ENCODE peak calls at places on chromosomes 4 and X, in ten cellular contexts. One of them, this sample, is unnamed.

GRCh38 chr4:822361-823092 is 3.4 kb downstream of the CPLX1 start:
- DNase-seq in IMR-90: no peak
- DNase-seq in heart right ventricle: no peak
- DNase-seq in A673: no peak
- DNase-seq in H9: no peak
- DNase-seq in HepG2: no peak
- DNase-seq in DND-41: no peak
- DNase-seq in CD8-positive, alpha-beta T cell: no peak
- DNase-seq in K562: no peak
- DNase-seq in ovary: no peak
- DNase-seq in this sample: no peak

GRCh38 chr4:86855572-86855971 is 6.4 kb upstream of the SLC10A6 start:
- DNase-seq in IMR-90: peak; percentile 81
- DNase-seq in heart right ventricle: no peak
- DNase-seq in A673: no peak
- DNase-seq in H9: no peak
- DNase-seq in HepG2: no peak
- DNase-seq in DND-41: no peak
- DNase-seq in CD8-positive, alpha-beta T cell: no peak
- DNase-seq in K562: no peak
- DNase-seq in ovary: no peak
- DNase-seq in this sample: no peak

GRCh38 chr4:54482529-54482961 is 175.2 kb upstream of the KIT start:
- DNase-seq in IMR-90: peak; percentile 21
- DNase-seq in heart right ventricle: no peak
- DNase-seq in A673: no peak
- DNase-seq in H9: no peak
- DNase-seq in HepG2: no peak
- DNase-seq in DND-41: no peak
- DNase-seq in CD8-positive, alpha-beta T cell: no peak
- DNase-seq in K562: peak; percentile 31
- DNase-seq in ovary: no peak
- DNase-seq in this sample: no peak

GRCh38 chrX:150143721-150144440 is 205.6 kb upstream of the EOLA2 start:
- DNase-seq in IMR-90: no peak
- DNase-seq in heart right ventricle: no peak
- DNase-seq in A673: no peak
- DNase-seq in H9: no peak
- DNase-seq in HepG2: no peak
- DNase-seq in DND-41: no peak
- DNase-seq in CD8-positive, alpha-beta T cell: no peak
- DNase-seq in K562: no peak
- DNase-seq in ovary: no peak
- DNase-seq in this sample: no peak

GRCh38 chrX:20399728-20400414 is 133.2 kb upstream of the RPS6KA3 start:
- DNase-seq in IMR-90: no peak
- DNase-seq in heart right ventricle: no peak
- DNase-seq in A673: no peak
- DNase-seq in H9: no peak
- DNase-seq in HepG2: no peak
- DNase-seq in DND-41: no peak
- DNase-seq in CD8-positive, alpha-beta T cell: no peak
- DNase-seq in K562: no peak
- DNase-seq in ovary: no peak
- DNase-seq in this sample: no peak

GRCh38 chr4:39335566-39335965 is 30.6 kb downstream of the RFC1 start:
- DNase-seq in IMR-90: no peak
- DNase-seq in heart right ventricle: no peak
- DNase-seq in A673: no peak
- DNase-seq in H9: no peak
- DNase-seq in HepG2: no peak
- DNase-seq in DND-41: no peak
- DNase-seq in CD8-positive, alpha-beta T cell: no peak
- DNase-seq in K562: no peak
- DNase-seq in ovary: no peak
- DNase-seq in this sample: no peak

GRCh38 chrX:19683817-19684216 is 168.5 kb upstream of the MAP3K15 start:
- DNase-seq in IMR-90: no peak
- DNase-seq in heart right ventricle: no peak
- DNase-seq in A673: no peak
- DNase-seq in H9: no peak
- DNase-seq in HepG2: no peak
- DNase-seq in DND-41: peak; percentile 18
- DNase-seq in CD8-positive, alpha-beta T cell: no peak
- DNase-seq in K562: no peak
- DNase-seq in ovary: no peak
- DNase-seq in this sample: no peak

GRCh38 chr4:173413043-173413442 is 14.1 kb upstream of the SCRG1 start:
- DNase-seq in IMR-90: peak; percentile 57
- DNase-seq in heart right ventricle: no peak
- DNase-seq in A673: peak; percentile 82
- DNase-seq in H9: no peak
- DNase-seq in HepG2: no peak
- DNase-seq in DND-41: no peak
- DNase-seq in CD8-positive, alpha-beta T cell: no peak
- DNase-seq in K562: no peak
- DNase-seq in ovary: no peak
- DNase-seq in this sample: no peak

GRCh38 chr4:186621959-186622553 is 66.7 kb upstream of the MTNR1A start:
- DNase-seq in IMR-90: peak; percentile 95
- DNase-seq in heart right ventricle: no peak
- DNase-seq in A673: no peak
- DNase-seq in H9: no peak
- DNase-seq in HepG2: no peak
- DNase-seq in DND-41: no peak
- DNase-seq in CD8-positive, alpha-beta T cell: no peak
- DNase-seq in K562: no peak
- DNase-seq in ovary: no peak
- DNase-seq in this sample: no peak

GRCh38 chr4:173609158-173609557 is 79.1 kb upstream of the HAND2 start:
- DNase-seq in IMR-90: no peak
- DNase-seq in heart right ventricle: no peak
- DNase-seq in A673: no peak
- DNase-seq in H9: no peak
- DNase-seq in HepG2: no peak
- DNase-seq in DND-41: no peak
- DNase-seq in CD8-positive, alpha-beta T cell: no peak
- DNase-seq in K562: no peak
- DNase-seq in ovary: no peak
- DNase-seq in this sample: no peak

GRCh38 chr4:41061482-41062185 is 152.7 kb downstream of the APBB2 start:
- DNase-seq in IMR-90: peak; percentile 52
- DNase-seq in heart right ventricle: no peak
- DNase-seq in A673: no peak
- DNase-seq in H9: no peak
- DNase-seq in HepG2: no peak
- DNase-seq in DND-41: no peak
- DNase-seq in CD8-positive, alpha-beta T cell: no peak
- DNase-seq in K562: no peak
- DNase-seq in ovary: no peak
- DNase-seq in this sample: no peak

GRCh38 chrX:64176876-64177275 is 28.6 kb downstream of the AMER1 start:
- DNase-seq in IMR-90: no peak
- DNase-seq in heart right ventricle: no peak
- DNase-seq in A673: no peak
- DNase-seq in H9: no peak
- DNase-seq in HepG2: peak; percentile 5
- DNase-seq in DND-41: no peak
- DNase-seq in CD8-positive, alpha-beta T cell: no peak
- DNase-seq in K562: no peak
- DNase-seq in ovary: no peak
- DNase-seq in this sample: no peak

GRCh38 chr4:147525494-147526271 is 44.8 kb downstream of the EDNRA start:
- DNase-seq in IMR-90: no peak
- DNase-seq in heart right ventricle: no peak
- DNase-seq in A673: no peak
- DNase-seq in H9: no peak
- DNase-seq in HepG2: no peak
- DNase-seq in DND-41: no peak
- DNase-seq in CD8-positive, alpha-beta T cell: no peak
- DNase-seq in K562: no peak
- DNase-seq in ovary: no peak
- DNase-seq in this sample: no peak

GRCh38 chr4:165716472-165716871 is 156.6 kb upstream of the TLL1 start:
- DNase-seq in IMR-90: no peak
- DNase-seq in heart right ventricle: peak; percentile 12
- DNase-seq in A673: peak; percentile 86
- DNase-seq in H9: no peak
- DNase-seq in HepG2: no peak
- DNase-seq in DND-41: no peak
- DNase-seq in CD8-positive, alpha-beta T cell: no peak
- DNase-seq in K562: no peak
- DNase-seq in ovary: no peak
- DNase-seq in this sample: no peak

GRCh38 chrX:1516596-1517104 is 20.3 kb downstream of the P2RY8 start:
- DNase-seq in IMR-90: no peak
- DNase-seq in heart right ventricle: no peak
- DNase-seq in A673: no peak
- DNase-seq in H9: no peak
- DNase-seq in HepG2: no peak
- DNase-seq in DND-41: peak; percentile 1
- DNase-seq in CD8-positive, alpha-beta T cell: peak; percentile 29
- DNase-seq in K562: no peak
- DNase-seq in ovary: no peak
- DNase-seq in this sample: no peak

DNA sequence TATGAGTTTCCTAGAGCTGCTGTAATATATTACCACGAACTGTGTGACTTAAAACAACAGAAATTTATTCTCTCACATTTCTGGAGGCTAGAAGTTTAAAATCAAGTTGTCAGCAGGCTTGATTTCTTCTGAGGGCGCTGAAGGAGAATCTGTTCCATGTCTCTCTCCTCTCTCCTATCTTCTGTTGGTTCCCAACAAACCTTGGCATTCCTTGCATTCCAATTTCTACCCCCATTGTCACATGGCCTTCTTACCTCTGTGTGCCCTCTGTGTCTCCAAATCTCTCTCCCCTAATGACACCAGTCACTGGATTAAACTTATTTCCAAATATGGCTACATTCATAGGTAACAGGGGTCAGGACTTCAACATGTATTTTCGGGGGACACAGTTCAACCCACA is 672.7 kb downstream of the RPA4 start:
- DNase-seq in IMR-90: no peak
- DNase-seq in heart right ventricle: no peak
- DNase-seq in A673: no peak
- DNase-seq in H9: no peak
- DNase-seq in HepG2: no peak
- DNase-seq in DND-41: no peak
- DNase-seq in CD8-positive, alpha-beta T cell: no peak
- DNase-seq in K562: no peak
- DNase-seq in ovary: no peak
- DNase-seq in this sample: no peak
- H3K27ac ChIP-seq in IMR-90: no peak overlapping the region
- H3K27ac ChIP-seq in heart right ventricle: no peak overlapping the region
- H3K27ac ChIP-seq in A673: no peak overlapping the region
- H3K27ac ChIP-seq in H9: no peak overlapping the region
- H3K27ac ChIP-seq in HepG2: no peak overlapping the region
- H3K27ac ChIP-seq in DND-41: no peak overlapping the region
- H3K27ac ChIP-seq in CD8-positive, alpha-beta T cell: no peak overlapping the region
- H3K27ac ChIP-seq in K562: no peak overlapping the region
- H3K27ac ChIP-seq in ovary: no peak overlapping the region
- H3K27ac ChIP-seq in this sample: no peak overlapping the region

GRCh38 chrX:84737471-84737871 is 235.2 kb upstream of the HDX start:
- DNase-seq in IMR-90: peak; percentile 20
- DNase-seq in heart right ventricle: no peak
- DNase-seq in A673: no peak
- DNase-seq in H9: no peak
- DNase-seq in HepG2: no peak
- DNase-seq in DND-41: no peak
- DNase-seq in CD8-positive, alpha-beta T cell: no peak
- DNase-seq in K562: no peak
- DNase-seq in ovary: peak; percentile 28
- DNase-seq in this sample: no peak
- H3K27ac ChIP-seq in IMR-90: no peak overlapping the region
- H3K27ac ChIP-seq in heart right ventricle: no peak overlapping the region
- H3K27ac ChIP-seq in A673: no peak overlapping the region
- H3K27ac ChIP-seq in H9: no peak overlapping the region
- H3K27ac ChIP-seq in HepG2: no peak overlapping the region
- H3K27ac ChIP-seq in DND-41: no peak overlapping the region
- H3K27ac ChIP-seq in CD8-positive, alpha-beta T cell: no peak overlapping the region
- H3K27ac ChIP-seq in K562: no peak overlapping the region
- H3K27ac ChIP-seq in ovary: no peak overlapping the region
- H3K27ac ChIP-seq in this sample: no peak overlapping the region

GRCh38 chr4:152719291-152719690 is 39.5 kb upstream of the TMEM154 start:
- DNase-seq in IMR-90: no peak
- DNase-seq in heart right ventricle: no peak
- DNase-seq in A673: no peak
- DNase-seq in H9: no peak
- DNase-seq in HepG2: peak; percentile 18
- DNase-seq in DND-41: no peak
- DNase-seq in CD8-positive, alpha-beta T cell: no peak
- DNase-seq in K562: no peak
- DNase-seq in ovary: no peak
- DNase-seq in this sample: no peak
- H3K27ac ChIP-seq in IMR-90: no peak overlapping the region
- H3K27ac ChIP-seq in heart right ventricle: no peak overlapping the region
- H3K27ac ChIP-seq in A673: no peak overlapping the region
- H3K27ac ChIP-seq in H9: no peak overlapping the region
- H3K27ac ChIP-seq in HepG2: no peak overlapping the region
- H3K27ac ChIP-seq in DND-41: no peak overlapping the region
- H3K27ac ChIP-seq in CD8-positive, alpha-beta T cell: no peak overlapping the region
- H3K27ac ChIP-seq in K562: no peak overlapping the region
- H3K27ac ChIP-seq in ovary: no peak overlapping the region
- H3K27ac ChIP-seq in this sample: no peak overlapping the region

GRCh38 chr4:88108747-88109122 is 49.7 kb downstream of the ABCG2 start:
- DNase-seq in IMR-90: peak; percentile 53
- DNase-seq in heart right ventricle: no peak
- DNase-seq in A673: no peak
- DNase-seq in H9: no peak
- DNase-seq in HepG2: no peak
- DNase-seq in DND-41: no peak
- DNase-seq in CD8-positive, alpha-beta T cell: no peak
- DNase-seq in K562: no peak
- DNase-seq in ovary: no peak
- DNase-seq in this sample: no peak

GRCh38 chr4:88110826-88111225 is 47.6 kb downstream of the ABCG2 start:
- DNase-seq in IMR-90: no peak
- DNase-seq in heart right ventricle: no peak
- DNase-seq in A673: no peak
- DNase-seq in H9: no peak
- DNase-seq in HepG2: peak; percentile 51
- DNase-seq in DND-41: no peak
- DNase-seq in CD8-positive, alpha-beta T cell: no peak
- DNase-seq in K562: no peak
- DNase-seq in ovary: no peak
- DNase-seq in this sample: no peak

GRCh38 chr4:88107406-88108107 is 50.9 kb downstream of the ABCG2 start:
- DNase-seq in IMR-90: peak; percentile 9
- DNase-seq in heart right ventricle: peak; percentile 12
- DNase-seq in A673: no peak
- DNase-seq in H9: no peak
- DNase-seq in HepG2: peak; percentile 99
- DNase-seq in DND-41: no peak
- DNase-seq in CD8-positive, alpha-beta T cell: no peak
- DNase-seq in K562: no peak
- DNase-seq in ovary: no peak
- DNase-seq in this sample: no peak

GRCh38 chr4:88106205-88106604 is 52.2 kb downstream of the ABCG2 start:
- DNase-seq in IMR-90: peak; percentile 73
- DNase-seq in heart right ventricle: no peak
- DNase-seq in A673: no peak
- DNase-seq in H9: no peak
- DNase-seq in HepG2: no peak
- DNase-seq in DND-41: no peak
- DNase-seq in CD8-positive, alpha-beta T cell: no peak
- DNase-seq in K562: no peak
- DNase-seq in ovary: no peak
- DNase-seq in this sample: no peak

GRCh38 chr4:88109123-88109864 is 49.1 kb downstream of the ABCG2 start:
- DNase-seq in IMR-90: no peak
- DNase-seq in heart right ventricle: no peak
- DNase-seq in A673: no peak
- DNase-seq in H9: no peak
- DNase-seq in HepG2: peak; percentile 93
- DNase-seq in DND-41: no peak
- DNase-seq in CD8-positive, alpha-beta T cell: no peak
- DNase-seq in K562: no peak
- DNase-seq in ovary: no peak
- DNase-seq in this sample: no peak
- H3K27ac ChIP-seq in IMR-90: no peak overlapping the region
- H3K27ac ChIP-seq in heart right ventricle: no peak overlapping the region
- H3K27ac ChIP-seq in A673: no peak overlapping the region
- H3K27ac ChIP-seq in H9: no peak overlapping the region
- H3K27ac ChIP-seq in HepG2: peak overlapping the region; percentile 99
- H3K27ac ChIP-seq in DND-41: no peak overlapping the region
- H3K27ac ChIP-seq in CD8-positive, alpha-beta T cell: no peak overlapping the region
- H3K27ac ChIP-seq in K562: no peak overlapping the region
- H3K27ac ChIP-seq in ovary: no peak overlapping the region
- H3K27ac ChIP-seq in this sample: no peak overlapping the region